ENCODE peak calls at places on chromosomes 7 and 10, in six cellular contexts. H is uterus; G is hepatocyte; D is CD4-positive, CD25-positive, alpha-beta regulatory T cell; E is mucosa of descending colon; Y is fibroblast of lung. X is an unnamed sample. For H3K4me1, the result is how much of the 10 kb centered on the place peaks cover.

GRCh38 chr7:11436773-11437524 is 395.0 kb downstream of the THSD7A start:
- DNase-seq in H (no peak), D (no peak), Y (no peak), E (no peak), G (no peak), X (no peak)

GRCh38 chr10:123480845-123481244 is 185.3 kb upstream of the GPR26 start:
- DNase-seq in D (no peak), Y (no peak), H (no peak), E (no peak), G (no peak), X (no peak)

GRCh38 chr7:71507665-71508064 is 375.7 kb downstream of the GALNT17 start:
- DNase-seq in D (no peak), G (no peak), Y (no peak), H (no peak), E (no peak), X (no peak)

GRCh38 chr10:49141541-49142332 is 7.9 kb upstream of the FAM170B start:
- DNase-seq in H (no peak), E (no peak), Y (no peak), G (no peak), D (no peak), X (no peak)

GRCh38 chr10:15651175-15651574 is 68.5 kb downstream of the ITGA8 start:
- DNase-seq in Y (no peak), D (no peak), G (no peak), H (no peak), E (no peak), X (no peak)

GRCh38 chr7:95398155-95398940 is 2.2 kb upstream of the PON3 start:
- DNase-seq in Y (no peak), G (peak), H (no peak), D (no peak), E (no peak), X (no peak)

GRCh38 chr10:659710-660141 is 29.7 kb downstream of the DIP2C start:
- DNase-seq in G (peak), D (no peak), H (no peak), E (peak), Y (peak), X (no peak)

GRCh38 chr10:34759161-34759836 is 55.8 kb downstream of the PARD3 start:
- DNase-seq in Y (no peak), D (no peak), H (no peak), G (no peak), E (no peak), X (no peak)

GRCh38 chr7:774161-775109 is 47.4 kb upstream of the PRKAR1B start:
- DNase-seq in E (peak), H (peak), D (peak), Y (peak), G (peak), X (peak)

GRCh38 chr10:132554991-132555647 is 17.5 kb downstream of the INPP5A start:
- DNase-seq in H (no peak), G (no peak), Y (no peak), E (peak), D (no peak), X (peak)

GRCh38 chr10:132785433-132786278 is at the start of gene NKX6-2:
- DNase-seq in H (no peak), E (no peak), G (no peak), D (no peak), Y (peak), X (no peak)

GRCh38 chr7:53094827-53095226 is 59.4 kb downstream of the POM121L12 start:
- DNase-seq in D (no peak), E (no peak), Y (no peak), G (no peak), H (no peak), X (no peak)

GRCh38 chr7:105149827-105150226 is 135.8 kb downstream of the KMT2E start:
- DNase-seq in D (no peak), E (no peak), Y (peak), G (no peak), H (no peak), X (no peak)

GRCh38 chr10:95920798-95921426 is 13.1 kb downstream of the CC2D2B start:
- DNase-seq in E (no peak), G (no peak), Y (no peak), H (no peak), D (no peak), X (no peak)

GRCh38 chr7:105011771-105012502 is 2.1 kb upstream of the KMT2E start:
- DNase-seq in D (no peak), Y (no peak), E (peak), H (peak), G (no peak), X (no peak)

GRCh38 chr10:29756476-29756875 is 121.7 kb upstream of the SVIL start:
- DNase-seq in E (no peak), H (no peak), G (no peak), Y (no peak), D (no peak), X (no peak)

GRCh38 chr7:1810961-1811849 is 141.1 kb downstream of the ELFN1 start:
- DNase-seq in E (no peak), H (no peak), Y (peak), G (peak), D (no peak), X (no peak)

GRCh38 chr7:6709808-6710207 is 3.1 kb upstream of the ZNF12 start:
- DNase-seq in H (no peak), Y (no peak), E (no peak), G (no peak), D (no peak), X (no peak)

GRCh38 chr7:140078392-140078791 is 15.6 kb upstream of the PARP12 start:
- DNase-seq in D (no peak), G (no peak), E (no peak), H (no peak), Y (no peak), X (no peak)

GRCh38 chr7:32587431-32587948 is 92.2 kb downstream of the AVL9 start:
- DNase-seq in G (no peak), E (no peak), D (no peak), H (no peak), Y (peak), X (no peak)

GRCh38 chr7:4247106-4247876 is 434.8 kb upstream of the FOXK1 start:
- DNase-seq in Y (no peak), E (no peak), D (no peak), H (no peak), G (no peak), X (no peak)

GRCh38 chr10:8247191-8247590 is 192.7 kb downstream of the GATA3 start:
- DNase-seq in E (no peak), D (no peak), H (no peak), G (no peak), Y (no peak), X (no peak)

GRCh38 chr7:66330961-66331360 is 125.8 kb downstream of the TPST1 start:
- DNase-seq in Y (peak), G (peak), E (no peak), H (peak), D (no peak), X (no peak)

GRCh38 chr10:97353945-97354344 is 19.4 kb upstream of the FRAT2 start:
- DNase-seq in D (no peak), G (no peak), Y (no peak), E (no peak), H (no peak), X (no peak)

GRCh38 chr7:108618056-108618455 is 48.4 kb downstream of the DNAJB9 start:
- DNase-seq in D (no peak), H (no peak), Y (no peak), E (no peak), G (no peak), X (no peak)

GRCh38 chr7:36128448-36129047 is 24.5 kb upstream of the EEPD1 start:
- DNase-seq in Y (peak), E (peak), G (peak), H (peak), D (no peak), X (peak)

GRCh38 chr10:65827344-65827743 is 1098.5 kb upstream of the LRRTM3 start:
- DNase-seq in E (no peak), Y (no peak), G (no peak), D (no peak), H (no peak), X (no peak)

GRCh38 chr7:124813962-124814798 is 48.6 kb upstream of the GPR37 start:
- DNase-seq in G (no peak), Y (no peak), E (no peak), H (no peak), D (no peak), X (no peak)

GRCh38 chr10:96370575-96371157 is 11.9 kb upstream of the OPALIN start:
- DNase-seq in H (peak), Y (peak), D (peak), G (peak), E (peak), X (peak)

GRCh38 chr10:3105905-3106304 is 38.6 kb downstream of the PFKP start:
- DNase-seq in D (no peak), E (no peak), Y (no peak), G (no peak), H (no peak), X (no peak)

GRCh38 chr7:25541064-25541463 is 312.8 kb upstream of the NPVF start:
- DNase-seq in D (no peak), G (no peak), E (no peak), H (no peak), Y (no peak), X (no peak)

GRCh38 chr7:14073543-14073942 is 84.1 kb upstream of the ETV1 start:
- DNase-seq in E (no peak), H (no peak), G (no peak), D (no peak), Y (no peak), X (no peak)

GRCh38 chr10:12635127-12635541 is 285.8 kb downstream of the CAMK1D start:
- DNase-seq in E (no peak), Y (peak), H (no peak), G (no peak), D (no peak), X (no peak)

GRCh38 chr10:130038019-130038555 is 72.5 kb downstream of the C10orf143 start:
- DNase-seq in E (no peak), H (no peak), Y (no peak), D (no peak), G (no peak), X (no peak)

GRCh38 chr7:106050743-106051110 is 61.4 kb downstream of the SYPL1 start:
- DNase-seq in H (peak), G (peak), D (no peak), Y (peak), E (no peak), X (no peak)

DNA sequence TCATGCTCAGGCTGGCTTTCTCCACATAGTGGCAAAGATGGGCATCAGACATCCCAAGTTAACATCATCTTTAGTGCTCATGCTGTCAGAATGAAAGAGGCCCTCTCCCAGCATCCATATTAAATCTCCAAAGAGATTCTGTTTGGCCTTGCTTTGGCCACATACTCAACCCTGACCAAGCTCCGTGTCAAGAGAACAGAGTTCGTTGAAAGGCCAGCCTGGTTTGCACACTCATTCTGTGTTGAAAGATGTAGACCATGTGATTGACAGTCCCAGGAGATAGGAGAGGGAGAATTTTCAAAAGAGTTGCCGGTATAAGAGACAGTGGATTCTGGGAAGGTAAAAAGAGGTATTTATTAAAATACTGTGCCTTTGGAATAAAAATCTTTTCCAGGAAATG is 19.7 kb downstream of the MET start:
- DNase-seq in Y (peak), D (no peak), E (no peak), G (no peak), H (no peak), X (no peak)
- H3K4me1 ChIP-seq in Y (under half), D (under half), E (under half), G (under half), H (under half), X (under half)

GRCh38 chr7:112108984-112109383 is 97.2 kb downstream of the DOCK4 start:
- DNase-seq in G (no peak), E (no peak), H (no peak), D (no peak), Y (no peak), X (no peak)
- H3K4me1 ChIP-seq in G (under half), E (under half), H (under half), D (under half), Y (under half), X (under half)

GRCh38 chr7:74291535-74291934 is 2.3 kb downstream of the CLIP2 start:
- DNase-seq in Y (no peak), H (no peak), G (no peak), D (no peak), E (no peak), X (no peak)

GRCh38 chr7:74289018-74289659 is at the start of gene CLIP2:
- DNase-seq in D (peak), E (peak), H (peak), G (peak), Y (peak), X (peak)

GRCh38 chr7:74290999-74291441 is 1.8 kb downstream of the CLIP2 start:
- DNase-seq in E (peak), G (no peak), H (no peak), Y (no peak), D (no peak), X (no peak)

GRCh38 chr7:74289660-74290589 is 718 bp downstream of the CLIP2 start:
- DNase-seq in H (peak), G (no peak), D (peak), Y (no peak), E (peak), X (peak)

DNA sequence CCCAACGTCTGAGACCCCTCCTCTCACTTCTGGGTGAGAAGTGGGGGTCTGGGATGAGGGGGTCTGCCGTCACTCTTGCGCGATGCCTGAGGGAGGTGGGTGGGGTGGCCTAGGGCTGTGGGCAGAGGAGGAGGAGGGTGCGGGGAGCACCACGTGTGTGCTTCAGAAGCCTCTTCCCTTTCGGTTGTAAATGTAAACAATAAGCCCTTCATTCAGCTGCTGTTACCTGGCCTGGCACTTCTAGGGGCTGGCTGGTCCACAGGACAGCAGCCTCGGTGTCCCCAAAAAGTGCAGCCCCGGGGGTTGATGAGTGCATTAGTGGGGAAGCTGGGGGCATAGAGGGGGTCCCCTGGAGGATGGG is 1.4 kb downstream of the CLIP2 start:
- DNase-seq in E (peak), G (no peak), D (no peak), Y (no peak), H (no peak), X (no peak)
- H3K4me1 ChIP-seq in E (half or more), G (under half), D (under half), Y (under half), H (under half), X (half or more)

GRCh38 chr7:116502201-116503096 is 2.9 kb downstream of the CAV2 start:
- DNase-seq in G (no peak), H (no peak), Y (no peak), D (no peak), E (no peak), X (no peak)

GRCh38 chr7:116505278-116505677 is 5.7 kb downstream of the CAV2 start:
- DNase-seq in E (no peak), G (no peak), D (no peak), Y (no peak), H (no peak), X (no peak)

GRCh38 chr7:116501425-116502167 is 2.1 kb downstream of the CAV2 start:
- DNase-seq in H (peak), G (peak), Y (peak), E (no peak), D (no peak), X (peak)

GRCh38 chr7:116505823-116506222 is 6.3 kb downstream of the CAV2 start:
- DNase-seq in E (no peak), H (no peak), G (no peak), Y (no peak), D (no peak), X (no peak)

GRCh38 chr7:116503835-116504234 is 4.3 kb downstream of the CAV2 start:
- DNase-seq in E (no peak), D (no peak), G (no peak), Y (no peak), H (no peak), X (no peak)
- H3K4me1 ChIP-seq in E (under half), D (under half), G (under half), Y (under half), H (under half), X (under half)

DNA sequence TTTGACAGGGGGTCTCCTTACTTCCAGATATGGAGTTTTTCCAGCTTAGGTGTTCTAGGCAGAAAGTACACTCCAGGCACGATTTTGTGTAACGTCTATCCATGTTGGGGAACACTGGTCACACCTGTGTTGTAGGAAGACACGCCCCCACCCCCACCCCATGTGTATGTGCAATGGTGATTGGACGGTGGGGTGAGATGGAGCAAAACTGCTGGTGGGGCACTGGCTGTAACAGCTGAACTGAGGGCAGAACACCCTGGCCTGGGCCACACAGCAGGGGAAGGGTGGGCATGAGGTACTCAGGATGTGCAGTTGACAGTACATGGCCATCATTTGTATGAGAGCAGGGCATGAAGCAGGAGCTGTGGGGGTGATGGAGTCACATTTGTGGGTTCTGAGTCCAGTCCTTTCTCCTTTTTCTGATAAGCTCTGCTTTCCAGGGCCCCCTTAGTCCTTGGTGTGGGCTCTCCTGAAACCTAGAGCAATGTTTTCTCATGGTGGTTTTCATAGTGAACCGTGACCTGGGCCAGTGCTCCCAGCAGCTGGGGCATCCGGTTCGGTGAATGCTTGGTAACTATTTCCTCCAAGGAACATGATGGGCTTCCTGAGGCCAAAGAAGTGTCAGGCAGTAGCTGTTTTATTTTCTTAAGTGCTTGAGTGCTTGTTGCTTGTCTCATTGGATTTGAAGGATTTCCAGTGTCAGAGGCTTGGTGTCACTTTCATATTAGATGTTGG is 63.4 kb upstream of the AQP1 start:
- DNase-seq in E (no peak), G (no peak), D (no peak), H (no peak), Y (no peak), X (no peak)
- H3K4me1 ChIP-seq in E (under half), G (under half), D (under half), H (under half), Y (under half), X (half or more)

DNA sequence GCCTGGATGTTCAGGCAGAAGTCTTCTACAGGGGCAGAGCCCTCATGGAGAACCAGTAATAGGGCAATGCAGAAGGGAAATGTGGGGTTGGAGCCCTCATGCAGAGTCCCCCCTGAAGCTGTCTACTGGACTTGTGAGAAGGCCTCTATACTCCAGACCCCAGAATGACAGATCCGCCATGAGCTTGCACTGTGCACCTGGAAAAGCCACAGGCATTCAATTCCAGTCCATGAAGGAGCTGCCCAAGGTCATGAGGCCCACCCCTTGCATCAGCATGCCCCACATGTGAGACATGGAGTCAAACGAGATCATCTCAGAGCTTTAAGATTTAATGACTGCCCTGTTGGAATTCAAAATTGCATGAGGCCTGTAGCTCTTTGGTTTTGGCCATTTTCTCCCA is 4.9 kb upstream of the ZNF679 start:
- DNase-seq in G (no peak), D (no peak), H (no peak), Y (no peak), E (no peak), X (no peak)
- H3K4me1 ChIP-seq in G (under half), D (under half), H (under half), Y (under half), E (under half), X (under half)

GRCh38 chr7:37433166-37433565 is 15.5 kb downstream of the ELMO1 start:
- DNase-seq in E (no peak), G (no peak), Y (no peak), D (no peak), H (no peak), X (no peak)
- H3K4me1 ChIP-seq in E (under half), G (under half), Y (under half), D (under half), H (under half), X (under half)

DNA sequence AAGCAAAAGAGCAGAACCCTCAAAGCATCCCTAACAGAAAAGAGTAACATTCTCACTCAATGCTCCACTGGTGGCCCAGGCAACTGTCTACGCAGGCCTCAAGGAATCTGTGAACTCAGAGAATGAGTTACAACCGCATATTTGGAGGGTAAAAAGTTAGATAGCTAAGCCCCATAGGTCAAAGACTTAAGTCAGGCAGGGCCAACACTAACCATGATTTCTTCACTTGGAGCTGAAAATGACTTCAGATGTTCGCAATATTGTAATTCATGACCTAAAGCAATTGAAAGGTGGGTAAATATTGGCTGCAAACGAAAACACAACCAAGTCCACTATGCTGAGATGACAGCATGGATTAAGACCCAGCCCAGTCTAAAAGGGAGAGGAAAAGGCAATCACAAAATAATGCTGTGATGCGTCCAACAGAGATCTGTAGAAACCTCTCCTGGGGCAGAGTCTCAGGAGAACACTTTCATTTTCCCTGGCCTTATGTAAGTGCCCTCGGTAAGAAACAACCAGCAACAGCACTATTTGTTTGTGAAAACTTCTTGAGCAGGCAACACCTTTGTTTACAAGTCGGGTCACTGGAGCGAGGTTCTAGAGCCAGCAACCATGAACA is 176.5 kb downstream of the TNS3 start:
- DNase-seq in D (no peak), Y (peak), E (no peak), H (no peak), G (no peak), X (no peak)
- H3K4me1 ChIP-seq in D (under half), Y (under half), E (under half), H (under half), G (under half), X (half or more)

GRCh38 chr10:42973870-42974692 is 102.8 kb upstream of the RET start:
- DNase-seq in H (peak), D (no peak), Y (no peak), E (peak), G (no peak), X (no peak)

GRCh38 chr10:42974693-42975002 is 102.2 kb upstream of the RET start:
- DNase-seq in H (no peak), G (no peak), D (no peak), E (no peak), Y (no peak), X (no peak)

GRCh38 chr10:42973411-42973810 is 103.5 kb upstream of the RET start:
- DNase-seq in E (no peak), Y (no peak), H (no peak), G (no peak), D (no peak), X (no peak)

GRCh38 chr10:42971251-42971599 is 105.6 kb upstream of the RET start:
- DNase-seq in H (no peak), E (no peak), Y (no peak), G (no peak), D (no peak), X (no peak)

GRCh38 chr10:42972946-42973345 is 103.9 kb upstream of the RET start:
- DNase-seq in E (no peak), G (no peak), H (no peak), D (no peak), Y (no peak), X (no peak)
- H3K4me1 ChIP-seq in E (under half), G (under half), H (under half), D (under half), Y (under half), X (under half)